ENCODE peak calls at places on chromosome 3, in four cellular contexts. P is stomach, K is lower leg skin, C is GM12892. A is an unnamed sample.

GRCh38 chr3:71414189-71414924 is 169.2 kb downstream of the FOXP1 start:
- DNase-seq in P (no peak), K (no peak), C (no peak), A (no peak)

GRCh38 chr3:86982883-86983282 is 8.1 kb downstream of the VGLL3 start:
- DNase-seq in P (no peak), K (no peak), C (no peak), A (no peak)

GRCh38 chr3:169241928-169242751 is 421.4 kb downstream of the MECOM start:
- DNase-seq in P (peak; percentile 54), K (no peak), C (no peak), A (no peak)

GRCh38 chr3:130412991-130413390 is 67.5 kb downstream of the COL6A5 start:
- DNase-seq in P (no peak), K (no peak), C (no peak), A (no peak)

GRCh38 chr3:112002458-112002971 is 3.8 kb downstream of the TAGLN3 start:
- DNase-seq in P (no peak), K (no peak), C (no peak), A (no peak)

GRCh38 chr3:125051715-125052581 is 3.8 kb downstream of the HEG1 start:
- DNase-seq in P (no peak), K (no peak), C (peak; percentile 29), A (no peak)

GRCh38 chr3:56923546-56924224 is 121.9 kb upstream of the ARHGEF3 start:
- DNase-seq in P (peak; percentile 45), K (no peak), C (no peak), A (no peak)

GRCh38 chr3:29138171-29138570 is 142.7 kb upstream of the RBMS3 start:
- DNase-seq in P (no peak), K (no peak), C (no peak), A (no peak)

GRCh38 chr3:125062904-125063618 is 7.3 kb upstream of the HEG1 start:
- DNase-seq in P (peak; percentile 40), K (no peak), C (no peak), A (no peak)

GRCh38 chr3:134827213-134827612 is 32.2 kb downstream of the EPHB1 start:
- DNase-seq in P (no peak), K (no peak), C (no peak), A (no peak)

GRCh38 chr3:44114142-44114541 is 127.5 kb upstream of the TOPAZ1 start:
- DNase-seq in P (peak; percentile 61), K (no peak), C (peak; percentile 49), A (no peak)

GRCh38 chr3:48034000-48034516 is 17.8 kb upstream of the MAP4 start:
- DNase-seq in P (no peak), K (no peak), C (no peak), A (no peak)

GRCh38 chr3:180420016-180420415 is 181.9 kb upstream of the TTC14 start:
- DNase-seq in P (no peak), K (no peak), C (no peak), A (no peak)

GRCh38 chr3:124619887-124620599 is 110.2 kb upstream of the UMPS start:
- DNase-seq in P (no peak), K (no peak), C (no peak), A (no peak)

GRCh38 chr3:155753038-155753647 is 8.3 kb upstream of the PLCH1 start:
- DNase-seq in P (no peak), K (no peak), C (no peak), A (no peak)

GRCh38 chr3:54159917-54160316 is 37.6 kb downstream of the CACNA2D3 start:
- DNase-seq in P (no peak), K (no peak), C (no peak), A (no peak)

GRCh38 chr3:18351823-18352744 is 73.1 kb downstream of the SATB1 start:
- DNase-seq in P (peak; percentile 80), K (no peak), C (no peak), A (no peak)

GRCh38 chr3:43004282-43004681 is 25.2 kb downstream of the GASK1A start:
- DNase-seq in P (no peak), K (no peak), C (no peak), A (no peak)

GRCh38 chr3:138043266-138044029 is 33.5 kb downstream of the CLDN18 start:
- DNase-seq in P (no peak), K (no peak), C (no peak), A (no peak)

GRCh38 chr3:158727499-158728377 is 4.5 kb downstream of the RARRES1 start:
- DNase-seq in P (peak; percentile 45), K (no peak), C (peak; percentile 42), A (no peak)

GRCh38 chr3:168165390-168166269 is 69.9 kb upstream of the GOLIM4 start:
- DNase-seq in P (peak; percentile 66), K (peak; percentile 85), C (peak; percentile 5), A (no peak)

GRCh38 chr3:126419151-126419703 is 24.5 kb downstream of the CFAP100 start:
- DNase-seq in P (peak; percentile 20), K (peak; percentile 50), C (no peak), A (no peak)

GRCh38 chr3:139627759-139628158 is 50.0 kb downstream of the NMNAT3 start:
- DNase-seq in P (no peak), K (no peak), C (no peak), A (no peak)

GRCh38 chr3:44476181-44476599 is 1.3 kb downstream of the ZNF445 start:
- DNase-seq in P (no peak), K (no peak), C (no peak), A (no peak)

GRCh38 chr3:166005126-166005525 is 167.9 kb upstream of the BCHE start:
- DNase-seq in P (no peak), K (no peak), C (no peak), A (no peak)

GRCh38 chr3:11563159-11563558 is 80.6 kb downstream of the VGLL4 start:
- DNase-seq in P (no peak), K (no peak), C (no peak), A (no peak)

GRCh38 chr3:60025071-60026055 is 975.5 kb upstream of the CFAP20DC start:
- DNase-seq in P (no peak), K (no peak), C (no peak), A (no peak)

GRCh38 chr3:33949074-33949473 is 150.6 kb downstream of the PDCD6IP start:
- DNase-seq in P (no peak), K (no peak), C (no peak), A (no peak)

GRCh38 chr3:39216176-39216790 is 23.9 kb upstream of the XIRP1 start:
- DNase-seq in P (no peak), K (no peak), C (peak; percentile 38), A (no peak)

GRCh38 chr3:10164546-10165393 is at the start of gene IRAK2:
- DNase-seq in P (peak; percentile 78), K (peak; percentile 96), C (peak; percentile 84), A (no peak)
- TF ChIP-seq POLR2A in P (no peak), K (no peak), C (peak; percentile 46), A (peak; percentile 66)

GRCh38 chr3:151859905-151860304 is 13.5 kb upstream of the SUCNR1 start:
- DNase-seq in P (no peak), K (no peak), C (no peak), A (no peak)
- TF ChIP-seq POLR2A in P (no peak), K (no peak), C (no peak), A (no peak)

DNA sequence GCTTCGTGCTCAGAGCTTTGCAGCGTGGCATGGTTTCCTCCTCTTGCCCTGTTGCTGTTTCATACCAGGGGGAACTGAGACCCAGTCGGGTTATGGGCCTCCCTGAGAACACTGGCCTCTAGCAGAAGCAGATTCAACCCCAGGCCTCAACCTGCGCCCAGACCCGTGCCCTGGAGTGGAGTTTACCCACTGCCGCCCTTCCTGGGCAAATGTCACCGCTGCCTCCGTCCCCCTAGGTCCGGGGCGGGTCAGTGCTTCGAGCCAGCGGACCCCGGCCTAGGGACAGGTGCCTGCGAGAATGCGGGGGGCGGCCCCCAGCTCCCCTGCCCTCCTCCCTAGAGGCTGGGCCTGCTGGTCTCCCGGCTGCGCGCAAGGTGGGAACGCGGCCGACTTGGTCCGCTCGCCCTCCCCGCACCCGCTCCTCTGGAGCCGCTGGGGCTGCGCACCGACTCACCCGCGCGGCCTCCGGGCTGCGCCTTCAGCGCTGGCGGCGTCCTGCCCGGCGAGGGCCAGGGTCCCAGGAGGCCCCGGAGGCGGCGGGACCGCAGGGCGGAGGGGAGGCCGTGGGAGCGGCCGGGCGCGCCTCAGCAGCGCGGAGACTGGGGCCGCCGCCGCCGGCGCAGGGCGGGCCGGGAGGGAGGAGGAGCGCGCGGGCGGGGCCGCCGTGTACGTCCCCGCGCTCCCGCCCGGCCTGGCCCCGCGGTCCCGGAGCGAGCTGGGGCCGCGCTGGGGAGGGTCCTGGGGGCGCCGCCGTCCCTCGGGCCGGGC is at the start of gene PIGZ:
- DNase-seq in P (peak; percentile 54), K (peak; percentile 85), C (peak; percentile 63), A (no peak)
- TF ChIP-seq POLR2A in P (no peak), K (no peak), C (peak; percentile 46), A (no peak)

GRCh38 chr3:45881031-45882022 is 5.0 kb upstream of the CCR9 start:
- DNase-seq in P (no peak), K (no peak), C (no peak), A (no peak)
- TF ChIP-seq POLR2A in P (no peak), K (no peak), C (no peak), A (no peak)

GRCh38 chr3:194132465-194133358 is 3.2 kb upstream of the HES1 start:
- DNase-seq in P (no peak), K (no peak), C (no peak), A (no peak)
- TF ChIP-seq POLR2A in P (no peak), K (no peak), C (no peak), A (no peak)

GRCh38 chr3:50611464-50612233 is at the start of gene CISH:
- DNase-seq in P (peak; percentile 94), K (peak; percentile 99), C (peak; percentile 89), A (peak; percentile 90)
- TF ChIP-seq POLR2A in P (no peak), K (peak; percentile 63), C (peak; percentile 46), A (no peak)

GRCh38 chr3:136861890-136862610 is at the start of gene NCK1:
- DNase-seq in P (peak; percentile 99), K (peak; percentile 100), C (peak; percentile 86), A (peak; percentile 97)
- TF ChIP-seq POLR2A in P (no peak), K (peak; percentile 67), C (peak; percentile 97), A (no peak)

GRCh38 chr3:184332370-184333090 is 4.9 kb upstream of the FAM131A start:
- DNase-seq in P (no peak), K (no peak), C (no peak), A (no peak)
- TF ChIP-seq POLR2A in P (no peak), K (no peak), C (peak; percentile 29), A (no peak)

GRCh38 chr3:194130807-194131589 is 5.0 kb upstream of the HES1 start:
- DNase-seq in P (peak; percentile 70), K (no peak), C (peak; percentile 29), A (no peak)
- TF ChIP-seq POLR2A in P (no peak), K (no peak), C (no peak), A (no peak)

GRCh38 chr3:55481067-55481917 is 5.8 kb downstream of the WNT5A start:
- DNase-seq in P (no peak), K (no peak), C (no peak), A (no peak)

GRCh38 chr3:55484191-55484644 is 2.9 kb downstream of the WNT5A start:
- DNase-seq in P (no peak), K (no peak), C (no peak), A (no peak)

GRCh38 chr3:55482496-55483195 is 4.5 kb downstream of the WNT5A start:
- DNase-seq in P (no peak), K (no peak), C (no peak), A (no peak)

GRCh38 chr3:55483196-55484095 is 3.7 kb downstream of the WNT5A start:
- DNase-seq in P (no peak), K (no peak), C (no peak), A (no peak)

GRCh38 chr3:55481918-55482495 is 5.1 kb downstream of the WNT5A start:
- DNase-seq in P (no peak), K (no peak), C (no peak), A (no peak)
- TF ChIP-seq POLR2A in P (no peak), K (no peak), C (no peak), A (peak; percentile 15)

A was measured in esophagus squamous epithelium.